ENCODE peak calls at places on chromosome 21, in eight cellular contexts. W is stimulated activated CD8-positive, alpha-beta memory T cell treated with anti-CD3 and anti-CD28 coated beads, Interleukin-4, amount 100 ng/mL, for 4 hours; P is glutamatergic neuron; J is neural crest cell; N is GF-D8; S is smooth muscle cell of the brain vasculature; O is cardiac fibroblast; V is aorta. B is an unnamed sample.

GRCh38 chr21:45138199-45139002 is 64.0 kb downstream of the ADARB1 start:
- DNase-seq in V (peak), W (peak), S (peak), J (peak), P (peak), N (peak), O (peak), B (peak)

GRCh38 chr21:16022121-16022520 is 292.3 kb downstream of the USP25 start:
- DNase-seq in W (no peak), N (no peak), P (no peak), V (no peak), J (no peak), O (no peak), S (no peak), B (no peak)

GRCh38 chr21:43304206-43304605 is 122.7 kb downstream of the SIK1 start:
- DNase-seq in S (no peak), P (peak), O (no peak), V (peak), W (no peak), J (no peak), N (no peak), B (no peak)

GRCh38 chr21:34989337-34990151 is 59.6 kb downstream of the RUNX1 start:
- DNase-seq in J (no peak), S (no peak), O (peak), W (no peak), P (no peak), V (no peak), N (no peak), B (peak)

GRCh38 chr21:28215214-28215954 is 777.3 kb downstream of the LTN1 start:
- DNase-seq in V (no peak), N (no peak), S (no peak), O (peak), P (no peak), W (no peak), J (no peak), B (peak)

GRCh38 chr21:17708541-17709265 is 96.0 kb upstream of the BTG3 start:
- DNase-seq in O (no peak), W (no peak), N (no peak), J (no peak), S (no peak), P (no peak), V (no peak), B (no peak)

GRCh38 chr21:43603641-43604504 is 55.4 kb downstream of the HSF2BP start:
- DNase-seq in J (no peak), V (no peak), N (no peak), W (no peak), P (peak), O (peak), S (no peak), B (peak)

GRCh38 chr21:34722684-34723300 is 54.0 kb downstream of the CLIC6 start:
- DNase-seq in S (no peak), P (no peak), J (peak), V (no peak), W (no peak), N (no peak), O (no peak), B (no peak)

GRCh38 chr21:44874240-44874496 is 678 bp upstream of the PTTG1IP start:
- DNase-seq in P (no peak), V (no peak), O (peak), N (no peak), W (no peak), S (no peak), J (no peak), B (no peak)

GRCh38 chr21:23968008-23968407 is 1639.3 kb downstream of the MRPL39 start:
- DNase-seq in J (no peak), O (no peak), N (no peak), P (no peak), S (no peak), W (no peak), V (no peak), B (no peak)

GRCh38 chr21:30986966-30987365 is 51.3 kb downstream of the KRTAP19-8 start:
- DNase-seq in J (no peak), O (no peak), V (no peak), N (no peak), P (no peak), S (no peak), W (no peak), B (no peak)

GRCh38 chr21:43362306-43362927 is 64.5 kb downstream of the SIK1 start:
- DNase-seq in O (peak), J (peak), P (peak), W (peak), N (peak), V (peak), S (no peak), B (peak)